ENCODE peak calls at places on chromosome 5, in nine cellular contexts. X, W, F, Q, G, R, T, V and S are unnamed samples. For H3K27me3, the result is how much of the 10 kb centered on the place peaks cover.

GRCh38 chr5:154899107-154899816 is 38.7 kb downstream of the GEMIN5 start:
- DNase-seq in X (no peak), W (no peak), F (no peak), Q (no peak), G (no peak), R (no peak), T (peak), V (no peak), S (no peak)

GRCh38 chr5:42718591-42718990 is 38.0 kb upstream of the CCDC152 start:
- DNase-seq in X (peak), W (no peak), F (no peak), Q (no peak), G (no peak), R (no peak), T (no peak), V (no peak), S (no peak)

GRCh38 chr5:50300878-50301277 is 140.2 kb downstream of the EMB start:
- DNase-seq in X (peak), W (no peak), F (no peak), Q (no peak), G (no peak), R (no peak), T (no peak), V (no peak), S (no peak)

GRCh38 chr5:169106906-169107305 is 194.0 kb downstream of the SLIT3 start:
- DNase-seq in X (no peak), W (no peak), F (no peak), Q (no peak), G (no peak), R (no peak), T (no peak), V (no peak), S (no peak)

GRCh38 chr5:61290815-61291214 is 41.2 kb upstream of the ZSWIM6 start:
- DNase-seq in X (peak), W (no peak), F (no peak), Q (no peak), G (no peak), R (no peak), T (peak), V (no peak), S (no peak)

GRCh38 chr5:28743362-28743761 is 1705.0 kb upstream of the CDH9 start:
- DNase-seq in X (no peak), W (no peak), F (no peak), Q (no peak), G (no peak), R (no peak), T (no peak), V (no peak), S (no peak)

GRCh38 chr5:57772512-57772911 is 289.9 kb upstream of the ACTBL2 start:
- DNase-seq in X (no peak), W (no peak), F (no peak), Q (no peak), G (no peak), R (no peak), T (no peak), V (no peak), S (no peak)

GRCh38 chr5:72067682-72068470 is 39.4 kb upstream of the MAP1B start:
- DNase-seq in X (peak), W (peak), F (no peak), Q (peak), G (peak), R (no peak), T (no peak), V (peak), S (no peak)

GRCh38 chr5:35876454-35876853 is 19.8 kb downstream of the IL7R start:
- DNase-seq in X (peak), W (no peak), F (no peak), Q (no peak), G (no peak), R (no peak), T (no peak), V (peak), S (no peak)

GRCh38 chr5:39730011-39730410 is 305.2 kb upstream of the DAB2 start:
- DNase-seq in X (peak), W (no peak), F (no peak), Q (no peak), G (no peak), R (no peak), T (no peak), V (no peak), S (no peak)

GRCh38 chr5:122180146-122180712 is 50.9 kb downstream of the ZNF474 start:
- DNase-seq in X (no peak), W (no peak), F (no peak), Q (no peak), G (no peak), R (no peak), T (no peak), V (no peak), S (no peak)

GRCh38 chr5:72957337-72957736 is 1.5 kb downstream of the FCHO2 start:
- DNase-seq in X (no peak), W (no peak), F (no peak), Q (no peak), G (peak), R (no peak), T (no peak), V (no peak), S (no peak)

GRCh38 chr5:124880903-124881302 is 134.5 kb upstream of the ZNF608 start:
- DNase-seq in X (no peak), W (no peak), F (no peak), Q (no peak), G (no peak), R (no peak), T (no peak), V (no peak), S (no peak)

GRCh38 chr5:95731571-95732554 is 727 bp downstream of the RHOBTB3 start:
- DNase-seq in X (peak), W (peak), F (peak), Q (no peak), G (peak), R (peak), T (peak), V (peak), S (peak)

DNA sequence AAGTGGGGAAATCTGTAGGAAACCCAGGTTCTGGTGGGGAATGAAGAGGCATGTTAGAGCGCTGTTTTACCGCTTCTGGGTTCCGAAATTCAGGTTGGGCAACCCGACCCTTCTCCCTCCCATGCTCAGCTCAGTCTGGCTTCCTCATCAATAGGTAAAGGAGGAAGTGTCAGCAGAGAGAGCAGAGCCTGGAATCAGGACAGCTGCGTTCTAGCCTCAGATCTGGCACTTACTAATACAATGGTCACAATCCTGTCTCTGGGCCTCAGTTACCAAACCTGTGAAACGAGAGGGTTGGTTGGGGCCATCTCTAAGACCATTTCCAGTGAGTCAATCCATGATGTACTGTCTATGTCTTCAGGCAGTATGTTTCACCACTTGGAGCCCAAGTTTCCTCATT is 16.2 kb upstream of the TNIP1 start:
- DNase-seq in X (no peak), W (no peak), F (no peak), Q (no peak), G (no peak), R (no peak), T (no peak), V (no peak), S (no peak)
- H3K4me3 ChIP-seq in X (no peak), W (no peak), F (no peak), Q (no peak), G (no peak), R (no peak), T (no peak), V (no peak), S (no peak)

DNA sequence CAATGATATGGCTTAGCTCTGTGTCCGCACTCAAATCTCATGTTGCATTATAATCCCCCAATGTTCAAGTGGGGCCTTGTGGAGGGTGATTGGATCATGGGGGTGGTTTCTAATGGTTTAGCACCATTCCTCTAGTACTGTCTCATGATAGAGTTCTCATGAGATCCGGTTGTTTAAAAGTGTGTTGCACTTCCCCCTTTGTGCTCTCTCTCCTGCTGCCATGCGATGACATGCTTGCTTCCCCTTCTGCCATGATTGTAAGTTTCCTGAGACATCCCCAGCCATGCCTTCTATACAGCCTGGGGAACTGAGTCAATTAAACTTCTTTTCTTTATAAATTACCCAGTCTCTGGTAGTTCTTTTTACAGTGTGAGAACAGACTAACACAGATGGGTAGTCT is 427.1 kb downstream of the CHSY3 start:
- DNase-seq in X (no peak), W (no peak), F (no peak), Q (no peak), G (no peak), R (no peak), T (no peak), V (no peak), S (no peak)
- H3K27me3 ChIP-seq in X (under half), W (under half), F (under half), Q (under half), G (under half), R (under half), T (under half), V (under half), S (under half)

GRCh38 chr5:54754420-54754819 is 231.0 kb downstream of the ESM1 start:
- DNase-seq in X (no peak), W (no peak), F (no peak), Q (no peak), G (no peak), R (no peak), T (no peak), V (peak), S (no peak)

GRCh38 chr5:54753753-54754152 is 231.6 kb downstream of the ESM1 start:
- DNase-seq in X (no peak), W (no peak), F (no peak), Q (no peak), G (no peak), R (no peak), T (no peak), V (no peak), S (no peak)

GRCh38 chr5:54754878-54755277 is 230.5 kb downstream of the ESM1 start:
- DNase-seq in X (no peak), W (no peak), F (no peak), Q (no peak), G (no peak), R (no peak), T (no peak), V (no peak), S (no peak)

GRCh38 chr5:54756301-54756700 is 229.1 kb downstream of the ESM1 start:
- DNase-seq in X (no peak), W (no peak), F (no peak), Q (no peak), G (no peak), R (no peak), T (no peak), V (no peak), S (no peak)

GRCh38 chr5:54753034-54753433 is 232.4 kb downstream of the ESM1 start:
- DNase-seq in X (no peak), W (no peak), F (no peak), Q (no peak), G (no peak), R (no peak), T (no peak), V (peak), S (no peak)
- H3K4me3 ChIP-seq in X (no peak), W (no peak), F (no peak), Q (no peak), G (no peak), R (no peak), T (no peak), V (no peak), S (no peak)

DNA sequence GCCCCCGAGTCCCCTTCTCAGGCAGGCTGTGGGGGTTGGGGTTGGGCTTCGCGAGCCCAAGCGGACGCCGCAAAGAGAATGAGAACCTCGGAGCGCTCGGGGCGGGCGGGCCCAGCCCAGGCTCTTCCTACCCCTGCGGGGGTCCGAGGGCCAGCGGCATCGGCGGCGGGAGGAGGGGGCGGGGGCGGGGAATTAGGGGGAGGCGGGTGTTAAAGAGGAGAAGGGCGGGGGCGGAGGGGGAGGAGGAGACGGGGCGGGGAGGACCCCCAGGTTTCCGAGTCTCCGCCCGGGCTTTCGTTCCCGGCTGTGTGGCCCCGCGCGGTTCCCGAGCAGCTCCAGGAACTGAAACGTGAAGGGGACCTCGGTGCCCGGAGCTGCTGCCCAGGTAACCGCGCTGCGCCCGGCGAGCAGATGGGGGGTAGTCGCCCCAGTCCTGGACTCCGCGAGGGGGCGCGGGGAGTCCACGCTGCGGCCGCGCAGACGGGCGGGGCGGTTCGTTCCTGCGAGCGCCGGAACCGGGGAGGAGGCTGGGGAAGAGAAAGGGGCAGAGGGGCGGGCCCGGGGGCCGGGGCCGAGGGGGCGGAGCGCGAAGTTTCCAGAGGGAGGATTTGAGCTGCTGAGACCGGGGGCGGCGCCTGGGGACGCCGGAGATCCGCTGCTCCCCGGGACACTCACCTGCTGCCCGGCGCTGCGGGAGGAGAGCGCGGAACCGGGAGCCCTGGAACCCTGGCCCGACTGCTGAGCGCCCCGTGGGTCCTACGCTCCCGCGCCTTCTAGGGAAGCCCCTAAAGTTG is 38.4 kb upstream of the PLEKHG4B start:
- DNase-seq in X (peak), W (peak), F (peak), Q (no peak), G (peak), R (no peak), T (peak), V (peak), S (peak)
- H3K27me3 ChIP-seq in X (under half), W (under half), F (under half), Q (under half), G (under half), R (under half), T (under half), V (under half), S (under half)

GRCh38 chr5:174720612-174721521 is 3.5 kb upstream of the MSX2 start:
- DNase-seq in X (no peak), W (peak), F (no peak), Q (no peak), G (no peak), R (no peak), T (no peak), V (no peak), S (peak)
- H3K4me3 ChIP-seq in X (peak), W (peak), F (peak), Q (peak), G (no peak), R (peak), T (no peak), V (peak), S (peak)

GRCh38 chr5:93580387-93581100 is 475 bp downstream of the NR2F1-AS1 start:
- DNase-seq in X (no peak), W (no peak), F (no peak), Q (no peak), G (no peak), R (no peak), T (no peak), V (peak), S (no peak)

GRCh38 chr5:93578179-93578812 is 2.7 kb downstream of the NR2F1-AS1 start:
- DNase-seq in X (no peak), W (no peak), F (no peak), Q (no peak), G (no peak), R (no peak), T (no peak), V (peak), S (no peak)

GRCh38 chr5:93577807-93578178 is 3.2 kb downstream of the NR2F1-AS1 start:
- DNase-seq in X (no peak), W (no peak), F (no peak), Q (no peak), G (no peak), R (no peak), T (no peak), V (no peak), S (no peak)

GRCh38 chr5:93579561-93580386 is 1.2 kb downstream of the NR2F1-AS1 start:
- DNase-seq in X (peak), W (peak), F (no peak), Q (no peak), G (no peak), R (no peak), T (no peak), V (peak), S (peak)

DNA sequence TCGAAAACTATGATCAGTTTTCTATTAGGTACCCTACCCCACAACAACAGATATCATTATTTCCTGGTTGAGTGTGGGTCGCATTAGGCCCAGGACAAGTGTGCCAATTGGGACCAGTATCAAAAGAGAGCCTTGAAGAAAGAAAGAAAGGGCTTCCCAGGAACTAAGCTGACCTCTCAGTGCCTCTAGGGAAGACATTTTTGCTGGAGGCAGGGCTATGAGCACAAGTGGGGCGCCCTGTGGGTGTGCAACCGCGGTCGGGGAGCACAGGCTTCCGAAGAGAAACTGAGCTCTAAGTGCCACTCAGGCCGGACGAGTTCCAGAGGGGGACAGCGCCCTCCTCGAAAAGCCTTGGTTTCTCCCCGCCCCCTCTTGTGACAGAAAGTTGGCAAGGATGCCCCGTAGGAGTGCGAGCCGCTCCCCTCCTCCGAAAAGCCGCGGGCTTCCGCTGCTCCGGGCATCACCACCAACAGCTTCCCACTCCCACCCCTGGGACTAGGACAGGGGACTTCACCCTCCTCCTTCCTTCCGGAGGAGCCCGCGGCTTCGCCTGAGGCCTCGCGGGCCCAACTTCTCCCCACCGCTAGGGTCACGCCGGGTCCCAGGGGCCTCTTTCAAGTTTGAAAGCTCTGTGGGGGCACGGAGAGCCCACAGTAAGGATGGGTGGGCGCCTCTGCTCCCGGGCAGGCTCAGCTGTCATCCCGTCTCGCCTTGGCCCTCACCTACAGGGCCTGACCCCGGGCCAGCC is 2.0 kb downstream of the NR2F1-AS1 start:
- DNase-seq in X (peak), W (no peak), F (no peak), Q (no peak), G (no peak), R (no peak), T (no peak), V (peak), S (peak)
- H3K27me3 ChIP-seq in X (under half), W (under half), F (half or more), Q (under half), G (under half), R (under half), T (under half), V (under half), S (under half)